ENCODE peak calls at places on chromosome 16, in four cellular contexts. Q is K562, M is HepG2, Z is H1. H is an unnamed sample.

GRCh38 chr16:17023606-17024005 is 447.2 kb downstream of the XYLT1 start:
- DNase-seq in Z (no peak), M (no peak), Q (no peak), H (no peak)

GRCh38 chr16:19119564-19119963 is 5.8 kb downstream of the ITPRIPL2 start:
- DNase-seq in Z (no peak), M (no peak), Q (peak), H (no peak)

GRCh38 chr16:89924298-89924924 is 1.3 kb downstream of the TUBB3 start:
- DNase-seq in Z (peak), Q (peak), M (peak), H (no peak)

GRCh38 chr16:11245988-11246387 is 10.0 kb downstream of the SOCS1 start:
- DNase-seq in M (no peak), Z (no peak), Q (no peak), H (no peak)

GRCh38 chr16:1809281-1809801 is 15.8 kb upstream of the IGFALS start:
- DNase-seq in Q (peak), M (no peak), Z (no peak), H (no peak)

GRCh38 chr16:1430214-1430758 is 592 bp upstream of the PERCC1 start:
- DNase-seq in M (no peak), Z (no peak), Q (no peak), H (no peak)

GRCh38 chr16:30830072-30830417 is 43.0 kb upstream of the ZNF629 start:
- DNase-seq in Q (no peak), Z (no peak), M (peak), H (no peak)

GRCh38 chr16:11051430-11052079 is 107.2 kb downstream of the CLEC16A start:
- DNase-seq in Z (no peak), M (no peak), Q (no peak), H (no peak)

GRCh38 chr16:12674524-12674923 is 129.2 kb downstream of the CPPED1 start:
- DNase-seq in Q (no peak), M (no peak), Z (no peak), H (no peak)

GRCh38 chr16:85524630-85525463 is 88.3 kb upstream of the GSE1 start:
- DNase-seq in Q (no peak), M (peak), Z (no peak), H (no peak)

GRCh38 chr16:20614201-20615141 is 38.3 kb upstream of the ACSM2B start:
- DNase-seq in M (no peak), Z (no peak), Q (no peak), H (no peak)

GRCh38 chr16:68090109-68090508 is 4.9 kb downstream of the NFATC3 start:
- DNase-seq in Q (no peak), Z (no peak), M (no peak), H (no peak)

GRCh38 chr16:71894229-71894920 is 956 bp upstream of the IST1 start:
- DNase-seq in Q (no peak), M (peak), Z (peak), H (no peak)

GRCh38 chr16:88533945-88534641 is 36.1 kb upstream of the ZC3H18 start:
- DNase-seq in M (no peak), Q (no peak), Z (peak), H (no peak)

GRCh38 chr16:28324235-28324886 is 32.0 kb downstream of the SBK1 start:
- DNase-seq in Q (no peak), Z (no peak), M (peak), H (no peak)

GRCh38 chr16:85751665-85752501 is 987 bp upstream of the C16orf74 start:
- DNase-seq in Z (peak), Q (no peak), M (no peak), H (no peak)

GRCh38 chr16:12896562-12896961 is 4.8 kb upstream of the SHISA9 start:
- DNase-seq in Q (peak), Z (no peak), M (peak), H (no peak)

GRCh38 chr16:24539850-24540484 is 601 bp downstream of the RBBP6 start:
- DNase-seq in Z (no peak), Q (peak), M (no peak), H (no peak)

GRCh38 chr16:87295259-87295658 is 21.9 kb downstream of the C16orf95 start:
- DNase-seq in M (peak), Q (peak), Z (no peak), H (no peak)

GRCh38 chr16:23182675-23183485 is at the start of gene SCNN1G:
- DNase-seq in Q (no peak), Z (no peak), M (no peak), H (no peak)

GRCh38 chr16:2475413-2476344 is 752 bp downstream of the TBC1D24 start:
- DNase-seq in M (no peak), Q (peak), Z (no peak), H (no peak)

GRCh38 chr16:27234171-27234570 is 30.8 kb downstream of the KDM8 start:
- DNase-seq in Q (no peak), M (no peak), Z (no peak), H (no peak)

GRCh38 chr16:84975522-84975921 is 35.8 kb downstream of the ZDHHC7 start:
- DNase-seq in M (no peak), Z (no peak), Q (no peak), H (no peak)

GRCh38 chr16:55853114-55853513 is 20.2 kb upstream of the CES1 start:
- DNase-seq in Z (no peak), M (no peak), Q (no peak), H (no peak)

GRCh38 chr16:10858203-10858602 is 18.8 kb upstream of the CIITA start:
- DNase-seq in M (no peak), Z (no peak), Q (no peak), H (no peak)

GRCh38 chr16:9593440-9593839 is 502.0 kb downstream of the HAPSTR1 start:
- DNase-seq in Z (no peak), M (no peak), Q (no peak), H (no peak)

GRCh38 chr16:58485184-58485887 is 14.6 kb upstream of the NDRG4 start:
- DNase-seq in M (no peak), Z (no peak), Q (no peak), H (no peak)

GRCh38 chr16:6725634-6726331 is 606.9 kb upstream of the RBFOX1 start:
- DNase-seq in Q (peak), Z (no peak), M (no peak), H (no peak)

GRCh38 chr16:27759301-27759871 is 209.4 kb downstream of the KATNIP start:
- DNase-seq in M (no peak), Z (no peak), Q (no peak), H (no peak)

GRCh38 chr16:1863681-1864460 is 8.1 kb downstream of the MEIOB start:
- DNase-seq in Z (no peak), M (no peak), Q (no peak), H (no peak)

GRCh38 chr16:82864332-82865040 is 237.7 kb downstream of the CDH13 start:
- DNase-seq in Z (no peak), M (no peak), Q (no peak), H (no peak)

GRCh38 chr16:15034266-15035162 is 21.4 kb downstream of the NTAN1 start:
- DNase-seq in Q (no peak), M (no peak), Z (no peak), H (no peak)

GRCh38 chr16:14071576-14072271 is 605 bp downstream of the MRTFB start:
- DNase-seq in M (peak), Z (no peak), Q (no peak), H (no peak)

GRCh38 chr16:57998484-57998883 is 2.0 kb downstream of the ZNF319 start:
- DNase-seq in Q (no peak), Z (no peak), M (no peak), H (no peak)

GRCh38 chr16:75387951-75388350 is 45.4 kb downstream of the CFDP1 start:
- DNase-seq in M (no peak), Q (no peak), Z (no peak), H (no peak)

GRCh38 chr16:75391254-75391653 is 42.0 kb downstream of the CFDP1 start:
- DNase-seq in Q (no peak), M (no peak), Z (no peak), H (no peak)

GRCh38 chr16:75389096-75389692 is 44.1 kb downstream of the CFDP1 start:
- DNase-seq in Q (no peak), M (no peak), Z (no peak), H (no peak)

GRCh38 chr16:75398333-75398732 is 35.0 kb downstream of the CFDP1 start:
- DNase-seq in Q (no peak), M (no peak), Z (no peak), H (no peak)

GRCh38 chr16:75392911-75393310 is 40.4 kb downstream of the CFDP1 start:
- DNase-seq in Q (no peak), Z (no peak), M (no peak), H (no peak)
- TF ChIP-seq BRCA1 in Q (no peak), Z (no peak), M (no peak), H (no peak)

DNA sequence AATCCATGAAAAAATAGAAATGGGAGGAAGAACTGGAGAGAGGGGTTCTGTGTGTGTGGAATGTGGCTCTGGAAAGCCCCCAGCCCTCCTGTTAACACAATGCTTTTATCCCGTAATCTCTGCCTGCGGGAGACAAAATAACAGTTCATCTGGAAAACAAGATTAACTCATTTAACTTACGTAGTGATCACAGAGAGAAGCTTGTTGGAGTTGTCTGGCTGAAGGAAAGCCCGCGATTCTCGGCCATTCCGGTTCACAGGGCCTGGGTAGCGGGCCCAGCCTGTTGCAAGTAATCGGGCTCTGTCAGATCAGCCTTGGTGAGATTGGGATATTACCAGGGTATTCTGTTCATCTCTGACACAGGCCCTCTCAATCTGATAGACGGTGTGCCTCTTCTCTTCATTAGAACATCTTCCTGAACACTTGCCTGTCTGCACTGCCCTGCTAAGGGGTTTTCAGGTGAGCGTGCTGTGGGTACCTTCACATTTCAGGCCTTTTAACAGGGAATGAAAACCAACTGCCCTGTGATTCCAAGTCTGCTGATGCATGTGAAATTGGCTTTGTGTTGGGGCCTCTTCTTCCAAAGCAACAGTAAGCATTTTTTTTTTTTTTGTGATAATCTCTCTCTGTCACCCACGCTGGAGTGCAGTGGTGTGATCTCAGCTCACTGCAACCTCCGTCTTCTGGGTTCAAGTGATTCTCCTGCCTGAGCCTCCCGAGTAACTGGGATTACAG is 609.9 kb downstream of the WWOX start:
- DNase-seq in Z (no peak), M (no peak), Q (no peak), H (no peak)
- H2AFZ ChIP-seq in Z (no peak), M (no peak), Q (no peak), H (no peak)

GRCh38 chr16:52090080-52090479 is 456.9 kb downstream of the TOX3 start:
- DNase-seq in Q (no peak), Z (no peak), M (no peak), H (no peak)
- TF ChIP-seq BRCA1 in Q (no peak), Z (no peak), M (no peak), H (no peak)

GRCh38 chr16:73064996-73065349 is 17.0 kb upstream of the ZFHX3 start:
- DNase-seq in Z (no peak), M (no peak), Q (no peak), H (no peak)
- H2AFZ ChIP-seq in Z (no peak), M (no peak), Q (no peak), H (no peak)

H was measured in GM12878.